ENCODE peak calls at places on chromosomes 7 and 10, in eight cellular contexts. H, C, R, E, B, U, K and S are unnamed samples.

GRCh38 chr10:224571-224970 is 89.3 kb downstream of the ZMYND11 start:
- ATAC-seq in K (no peak), C (no peak), U (no peak), H (peak), R (no peak), B (no peak), E (no peak), S (no peak)

GRCh38 chr10:21634599-21635365 is 100.8 kb downstream of the MLLT10 start:
- ATAC-seq in R (no peak), H (no peak), C (no peak), K (no peak), E (no peak), U (no peak), B (no peak), S (no peak)

GRCh38 chr10:133401981-133402725 is 8.2 kb downstream of the MTG1 start:
- ATAC-seq in H (no peak), B (no peak), K (no peak), E (no peak), R (peak), U (no peak), C (no peak), S (no peak)

GRCh38 chr7:76407718-76408117 is 1.8 kb downstream of the SSC4D start:
- ATAC-seq in B (no peak), U (no peak), R (no peak), K (no peak), H (no peak), C (no peak), E (no peak), S (no peak)

GRCh38 chr10:109886037-109886787 is 37.1 kb downstream of the XPNPEP1 start:
- ATAC-seq in E (no peak), U (peak), K (no peak), H (peak), B (no peak), C (no peak), R (no peak), S (peak)

GRCh38 chr10:43255644-43256431 is 11.0 kb downstream of the RASGEF1A start:
- ATAC-seq in H (peak), E (no peak), U (peak), K (peak), R (peak), C (peak), B (peak), S (peak)

GRCh38 chr7:50584793-50585399 is 19.7 kb upstream of the DDC start:
- ATAC-seq in B (no peak), H (no peak), E (no peak), C (no peak), R (no peak), K (no peak), U (no peak), S (no peak)

GRCh38 chr10:21260793-21261149 is 264.7 kb downstream of the SKIDA1 start:
- ATAC-seq in H (no peak), K (no peak), U (no peak), B (no peak), C (no peak), R (no peak), E (no peak), S (no peak)

GRCh38 chr10:48390933-48391845 is 84.7 kb downstream of the MAPK8 start:
- ATAC-seq in U (peak), E (no peak), R (no peak), H (peak), K (no peak), C (peak), B (peak), S (peak)

GRCh38 chr10:78938695-78939672 is 129.8 kb upstream of the ZMIZ1 start:
- ATAC-seq in C (no peak), K (no peak), E (no peak), U (no peak), H (no peak), R (no peak), B (no peak), S (no peak)

GRCh38 chr10:86170255-86171153 is 196.1 kb downstream of the GRID1 start:
- ATAC-seq in K (no peak), H (no peak), C (no peak), U (no peak), R (no peak), B (no peak), E (no peak), S (no peak)

GRCh38 chr7:108109216-108109908 is 20.8 kb downstream of the LAMB4 start:
- ATAC-seq in B (no peak), E (no peak), C (no peak), U (peak), H (peak), R (no peak), K (peak), S (peak)

GRCh38 chr7:130140551-130141160 is 64.5 kb downstream of the TMEM209 start:
- ATAC-seq in R (peak), C (no peak), K (no peak), B (no peak), E (no peak), U (no peak), H (no peak), S (no peak)

GRCh38 chr10:1289591-1289990 is 233.4 kb downstream of the WDR37 start:
- ATAC-seq in B (no peak), H (peak), R (no peak), K (no peak), C (no peak), E (no peak), U (no peak), S (no peak)

GRCh38 chr7:127786184-127786583 is 134.2 kb downstream of the SND1 start:
- ATAC-seq in C (no peak), E (no peak), K (no peak), H (no peak), B (no peak), R (no peak), U (no peak), S (no peak)

GRCh38 chr7:117837841-117838240 is 35.4 kb downstream of the CTTNBP2 start:
- ATAC-seq in R (no peak), H (no peak), U (no peak), B (no peak), K (no peak), E (no peak), C (no peak), S (no peak)

GRCh38 chr10:95097805-95098204 is 28.5 kb upstream of the CYP2C8 start:
- ATAC-seq in U (no peak), B (no peak), E (no peak), R (no peak), K (peak), H (no peak), C (no peak), S (no peak)

GRCh38 chr10:31413325-31413724 is 94.3 kb downstream of the ZEB1 start:
- ATAC-seq in R (peak), C (no peak), K (peak), E (no peak), B (no peak), U (no peak), H (no peak), S (no peak)

GRCh38 chr10:94088926-94089381 is 95.2 kb downstream of the PLCE1 start:
- ATAC-seq in C (no peak), R (peak), K (peak), H (no peak), E (peak), B (no peak), U (no peak), S (no peak)